ENCODE peak calls at places on chromosomes 5 and 9, in nine cellular contexts. One of them, this sample, is unnamed.

GRCh38 chr9:129263836-129264235 is 85.8 kb upstream of the IER5L start:
- DNase-seq in naive thymus-derived CD8-positive, alpha-beta T cell: no peak
- DNase-seq in mucosa of descending colon: peak
- DNase-seq in activated naive CD4-positive, alpha-beta T cell: no peak
- DNase-seq in lower leg skin: no peak
- DNase-seq in stimulated activated CD8-positive, alpha-beta memory T cell treated with anti-CD3 and anti-CD28 coated beads, Interleukin-4, amount 100 ng/mL, for 24 hours: no peak
- DNase-seq in NCI-H2029 treated with DMSO at 0.1 percent for 48 hours: no peak
- DNase-seq in fibroblast of lung: no peak
- DNase-seq in ELR: no peak
- DNase-seq in this sample: no peak

GRCh38 chr9:83401328-83401895 is 136.8 kb downstream of the FRMD3 start:
- DNase-seq in fibroblast of lung: no peak
- DNase-seq in mucosa of descending colon: no peak
- DNase-seq in naive thymus-derived CD8-positive, alpha-beta T cell: no peak
- DNase-seq in ELR: no peak
- DNase-seq in stimulated activated CD8-positive, alpha-beta memory T cell treated with anti-CD3 and anti-CD28 coated beads, Interleukin-4, amount 100 ng/mL, for 24 hours: no peak
- DNase-seq in NCI-H2029 treated with DMSO at 0.1 percent for 48 hours: no peak
- DNase-seq in activated naive CD4-positive, alpha-beta T cell: no peak
- DNase-seq in lower leg skin: no peak
- DNase-seq in this sample: no peak

GRCh38 chr9:95696701-95697100 is 178.8 kb upstream of the ERCC6L2 start:
- DNase-seq in ELR: no peak
- DNase-seq in lower leg skin: no peak
- DNase-seq in activated naive CD4-positive, alpha-beta T cell: no peak
- DNase-seq in fibroblast of lung: no peak
- DNase-seq in NCI-H2029 treated with DMSO at 0.1 percent for 48 hours: no peak
- DNase-seq in mucosa of descending colon: no peak
- DNase-seq in naive thymus-derived CD8-positive, alpha-beta T cell: no peak
- DNase-seq in stimulated activated CD8-positive, alpha-beta memory T cell treated with anti-CD3 and anti-CD28 coated beads, Interleukin-4, amount 100 ng/mL, for 24 hours: no peak
- DNase-seq in this sample: no peak

GRCh38 chr9:106860731-106861584 is 2.0 kb upstream of the ZNF462 start:
- DNase-seq in NCI-H2029 treated with DMSO at 0.1 percent for 48 hours: peak
- DNase-seq in activated naive CD4-positive, alpha-beta T cell: no peak
- DNase-seq in lower leg skin: peak
- DNase-seq in mucosa of descending colon: peak
- DNase-seq in fibroblast of lung: peak
- DNase-seq in stimulated activated CD8-positive, alpha-beta memory T cell treated with anti-CD3 and anti-CD28 coated beads, Interleukin-4, amount 100 ng/mL, for 24 hours: no peak
- DNase-seq in naive thymus-derived CD8-positive, alpha-beta T cell: no peak
- DNase-seq in ELR: peak
- DNase-seq in this sample: no peak

GRCh38 chr9:29830815-29831214 is 2257.5 kb upstream of the C9orf72 start:
- DNase-seq in stimulated activated CD8-positive, alpha-beta memory T cell treated with anti-CD3 and anti-CD28 coated beads, Interleukin-4, amount 100 ng/mL, for 24 hours: no peak
- DNase-seq in NCI-H2029 treated with DMSO at 0.1 percent for 48 hours: no peak
- DNase-seq in activated naive CD4-positive, alpha-beta T cell: no peak
- DNase-seq in naive thymus-derived CD8-positive, alpha-beta T cell: no peak
- DNase-seq in mucosa of descending colon: no peak
- DNase-seq in fibroblast of lung: no peak
- DNase-seq in lower leg skin: no peak
- DNase-seq in ELR: peak
- DNase-seq in this sample: no peak

GRCh38 chr5:149264432-149265069 is 7.1 kb upstream of the AFAP1L1 start:
- DNase-seq in mucosa of descending colon: no peak
- DNase-seq in ELR: peak
- DNase-seq in lower leg skin: no peak
- DNase-seq in fibroblast of lung: no peak
- DNase-seq in NCI-H2029 treated with DMSO at 0.1 percent for 48 hours: peak
- DNase-seq in naive thymus-derived CD8-positive, alpha-beta T cell: peak
- DNase-seq in stimulated activated CD8-positive, alpha-beta memory T cell treated with anti-CD3 and anti-CD28 coated beads, Interleukin-4, amount 100 ng/mL, for 24 hours: peak
- DNase-seq in activated naive CD4-positive, alpha-beta T cell: peak
- DNase-seq in this sample: peak

GRCh38 chr5:33890633-33891032 is 1.2 kb downstream of the ADAMTS12 start:
- DNase-seq in ELR: peak
- DNase-seq in activated naive CD4-positive, alpha-beta T cell: no peak
- DNase-seq in mucosa of descending colon: no peak
- DNase-seq in naive thymus-derived CD8-positive, alpha-beta T cell: no peak
- DNase-seq in stimulated activated CD8-positive, alpha-beta memory T cell treated with anti-CD3 and anti-CD28 coated beads, Interleukin-4, amount 100 ng/mL, for 24 hours: no peak
- DNase-seq in fibroblast of lung: peak
- DNase-seq in NCI-H2029 treated with DMSO at 0.1 percent for 48 hours: no peak
- DNase-seq in lower leg skin: no peak
- DNase-seq in this sample: no peak

GRCh38 chr9:75235632-75236031 is 147.3 kb downstream of the OSTF1 start:
- DNase-seq in activated naive CD4-positive, alpha-beta T cell: no peak
- DNase-seq in naive thymus-derived CD8-positive, alpha-beta T cell: no peak
- DNase-seq in NCI-H2029 treated with DMSO at 0.1 percent for 48 hours: no peak
- DNase-seq in stimulated activated CD8-positive, alpha-beta memory T cell treated with anti-CD3 and anti-CD28 coated beads, Interleukin-4, amount 100 ng/mL, for 24 hours: no peak
- DNase-seq in ELR: no peak
- DNase-seq in mucosa of descending colon: no peak
- DNase-seq in lower leg skin: no peak
- DNase-seq in fibroblast of lung: no peak
- DNase-seq in this sample: no peak

GRCh38 chr9:130570200-130570599 is 9.2 kb upstream of the FUBP3 start:
- DNase-seq in NCI-H2029 treated with DMSO at 0.1 percent for 48 hours: no peak
- DNase-seq in lower leg skin: no peak
- DNase-seq in stimulated activated CD8-positive, alpha-beta memory T cell treated with anti-CD3 and anti-CD28 coated beads, Interleukin-4, amount 100 ng/mL, for 24 hours: no peak
- DNase-seq in activated naive CD4-positive, alpha-beta T cell: no peak
- DNase-seq in mucosa of descending colon: no peak
- DNase-seq in naive thymus-derived CD8-positive, alpha-beta T cell: no peak
- DNase-seq in fibroblast of lung: peak
- DNase-seq in ELR: peak
- DNase-seq in this sample: no peak

GRCh38 chr9:34378376-34379060 is 1.8 kb upstream of the MYORG start:
- DNase-seq in fibroblast of lung: no peak
- DNase-seq in naive thymus-derived CD8-positive, alpha-beta T cell: no peak
- DNase-seq in ELR: no peak
- DNase-seq in stimulated activated CD8-positive, alpha-beta memory T cell treated with anti-CD3 and anti-CD28 coated beads, Interleukin-4, amount 100 ng/mL, for 24 hours: no peak
- DNase-seq in mucosa of descending colon: no peak
- DNase-seq in lower leg skin: peak
- DNase-seq in NCI-H2029 treated with DMSO at 0.1 percent for 48 hours: no peak
- DNase-seq in activated naive CD4-positive, alpha-beta T cell: no peak
- DNase-seq in this sample: no peak

GRCh38 chr9:122218885-122219855 is 9.6 kb downstream of the LHX6 start:
- DNase-seq in lower leg skin: peak
- DNase-seq in ELR: no peak
- DNase-seq in NCI-H2029 treated with DMSO at 0.1 percent for 48 hours: no peak
- DNase-seq in activated naive CD4-positive, alpha-beta T cell: no peak
- DNase-seq in mucosa of descending colon: no peak
- DNase-seq in stimulated activated CD8-positive, alpha-beta memory T cell treated with anti-CD3 and anti-CD28 coated beads, Interleukin-4, amount 100 ng/mL, for 24 hours: no peak
- DNase-seq in naive thymus-derived CD8-positive, alpha-beta T cell: no peak
- DNase-seq in fibroblast of lung: peak
- DNase-seq in this sample: no peak

GRCh38 chr5:144028058-144028457 is 142.4 kb downstream of the YIPF5 start:
- DNase-seq in ELR: peak
- DNase-seq in activated naive CD4-positive, alpha-beta T cell: no peak
- DNase-seq in fibroblast of lung: peak
- DNase-seq in lower leg skin: no peak
- DNase-seq in stimulated activated CD8-positive, alpha-beta memory T cell treated with anti-CD3 and anti-CD28 coated beads, Interleukin-4, amount 100 ng/mL, for 24 hours: no peak
- DNase-seq in mucosa of descending colon: no peak
- DNase-seq in naive thymus-derived CD8-positive, alpha-beta T cell: no peak
- DNase-seq in NCI-H2029 treated with DMSO at 0.1 percent for 48 hours: peak
- DNase-seq in this sample: no peak

GRCh38 chr9:21766096-21766495 is 36.3 kb upstream of the MTAP start:
- DNase-seq in activated naive CD4-positive, alpha-beta T cell: no peak
- DNase-seq in fibroblast of lung: no peak
- DNase-seq in stimulated activated CD8-positive, alpha-beta memory T cell treated with anti-CD3 and anti-CD28 coated beads, Interleukin-4, amount 100 ng/mL, for 24 hours: no peak
- DNase-seq in lower leg skin: no peak
- DNase-seq in ELR: no peak
- DNase-seq in mucosa of descending colon: no peak
- DNase-seq in NCI-H2029 treated with DMSO at 0.1 percent for 48 hours: no peak
- DNase-seq in naive thymus-derived CD8-positive, alpha-beta T cell: no peak
- DNase-seq in this sample: no peak

GRCh38 chr5:160938532-160938931 is 86.5 kb upstream of the ATP10B start:
- DNase-seq in activated naive CD4-positive, alpha-beta T cell: no peak
- DNase-seq in stimulated activated CD8-positive, alpha-beta memory T cell treated with anti-CD3 and anti-CD28 coated beads, Interleukin-4, amount 100 ng/mL, for 24 hours: no peak
- DNase-seq in lower leg skin: no peak
- DNase-seq in NCI-H2029 treated with DMSO at 0.1 percent for 48 hours: peak
- DNase-seq in naive thymus-derived CD8-positive, alpha-beta T cell: no peak
- DNase-seq in mucosa of descending colon: no peak
- DNase-seq in fibroblast of lung: no peak
- DNase-seq in ELR: no peak
- DNase-seq in this sample: no peak

GRCh38 chr9:73223594-73223993 is 71.9 kb downstream of the ANXA1 start:
- DNase-seq in NCI-H2029 treated with DMSO at 0.1 percent for 48 hours: no peak
- DNase-seq in naive thymus-derived CD8-positive, alpha-beta T cell: no peak
- DNase-seq in fibroblast of lung: no peak
- DNase-seq in ELR: no peak
- DNase-seq in mucosa of descending colon: no peak
- DNase-seq in stimulated activated CD8-positive, alpha-beta memory T cell treated with anti-CD3 and anti-CD28 coated beads, Interleukin-4, amount 100 ng/mL, for 24 hours: no peak
- DNase-seq in activated naive CD4-positive, alpha-beta T cell: no peak
- DNase-seq in lower leg skin: no peak
- DNase-seq in this sample: no peak

GRCh38 chr9:117305454-117305853 is 109.4 kb downstream of the ASTN2 start:
- DNase-seq in NCI-H2029 treated with DMSO at 0.1 percent for 48 hours: no peak
- DNase-seq in fibroblast of lung: no peak
- DNase-seq in stimulated activated CD8-positive, alpha-beta memory T cell treated with anti-CD3 and anti-CD28 coated beads, Interleukin-4, amount 100 ng/mL, for 24 hours: no peak
- DNase-seq in mucosa of descending colon: no peak
- DNase-seq in lower leg skin: no peak
- DNase-seq in naive thymus-derived CD8-positive, alpha-beta T cell: no peak
- DNase-seq in ELR: no peak
- DNase-seq in activated naive CD4-positive, alpha-beta T cell: no peak
- DNase-seq in this sample: no peak

GRCh38 chr5:151770383-151771258 is 1.1 kb upstream of the G3BP1 start:
- DNase-seq in activated naive CD4-positive, alpha-beta T cell: peak
- DNase-seq in lower leg skin: peak
- DNase-seq in NCI-H2029 treated with DMSO at 0.1 percent for 48 hours: peak
- DNase-seq in naive thymus-derived CD8-positive, alpha-beta T cell: no peak
- DNase-seq in mucosa of descending colon: peak
- DNase-seq in ELR: peak
- DNase-seq in fibroblast of lung: peak
- DNase-seq in stimulated activated CD8-positive, alpha-beta memory T cell treated with anti-CD3 and anti-CD28 coated beads, Interleukin-4, amount 100 ng/mL, for 24 hours: no peak
- DNase-seq in this sample: no peak

GRCh38 chr5:122063836-122064235 is 14.2 kb downstream of the LOX start:
- DNase-seq in NCI-H2029 treated with DMSO at 0.1 percent for 48 hours: no peak
- DNase-seq in activated naive CD4-positive, alpha-beta T cell: no peak
- DNase-seq in naive thymus-derived CD8-positive, alpha-beta T cell: no peak
- DNase-seq in stimulated activated CD8-positive, alpha-beta memory T cell treated with anti-CD3 and anti-CD28 coated beads, Interleukin-4, amount 100 ng/mL, for 24 hours: no peak
- DNase-seq in ELR: peak
- DNase-seq in mucosa of descending colon: no peak
- DNase-seq in lower leg skin: no peak
- DNase-seq in fibroblast of lung: peak
- DNase-seq in this sample: no peak

GRCh38 chr9:75454891-75455290 is 366.6 kb downstream of the OSTF1 start:
- DNase-seq in ELR: no peak
- DNase-seq in activated naive CD4-positive, alpha-beta T cell: no peak
- DNase-seq in stimulated activated CD8-positive, alpha-beta memory T cell treated with anti-CD3 and anti-CD28 coated beads, Interleukin-4, amount 100 ng/mL, for 24 hours: no peak
- DNase-seq in naive thymus-derived CD8-positive, alpha-beta T cell: no peak
- DNase-seq in fibroblast of lung: no peak
- DNase-seq in mucosa of descending colon: no peak
- DNase-seq in lower leg skin: no peak
- DNase-seq in NCI-H2029 treated with DMSO at 0.1 percent for 48 hours: no peak
- DNase-seq in this sample: no peak

GRCh38 chr5:62064993-62065392 is 241.0 kb upstream of the KIF2A start:
- DNase-seq in mucosa of descending colon: no peak
- DNase-seq in naive thymus-derived CD8-positive, alpha-beta T cell: no peak
- DNase-seq in lower leg skin: no peak
- DNase-seq in fibroblast of lung: no peak
- DNase-seq in stimulated activated CD8-positive, alpha-beta memory T cell treated with anti-CD3 and anti-CD28 coated beads, Interleukin-4, amount 100 ng/mL, for 24 hours: no peak
- DNase-seq in activated naive CD4-positive, alpha-beta T cell: no peak
- DNase-seq in ELR: no peak
- DNase-seq in NCI-H2029 treated with DMSO at 0.1 percent for 48 hours: no peak
- DNase-seq in this sample: no peak

GRCh38 chr5:34673463-34674125 is 17.5 kb downstream of the RAI14 start:
- DNase-seq in stimulated activated CD8-positive, alpha-beta memory T cell treated with anti-CD3 and anti-CD28 coated beads, Interleukin-4, amount 100 ng/mL, for 24 hours: no peak
- DNase-seq in fibroblast of lung: no peak
- DNase-seq in NCI-H2029 treated with DMSO at 0.1 percent for 48 hours: no peak
- DNase-seq in mucosa of descending colon: no peak
- DNase-seq in ELR: no peak
- DNase-seq in activated naive CD4-positive, alpha-beta T cell: no peak
- DNase-seq in naive thymus-derived CD8-positive, alpha-beta T cell: no peak
- DNase-seq in lower leg skin: no peak
- DNase-seq in this sample: no peak

GRCh38 chr9:98168952-98169488 is 23.4 kb downstream of the CORO2A start:
- DNase-seq in fibroblast of lung: peak
- DNase-seq in lower leg skin: no peak
- DNase-seq in naive thymus-derived CD8-positive, alpha-beta T cell: no peak
- DNase-seq in mucosa of descending colon: peak
- DNase-seq in ELR: peak
- DNase-seq in stimulated activated CD8-positive, alpha-beta memory T cell treated with anti-CD3 and anti-CD28 coated beads, Interleukin-4, amount 100 ng/mL, for 24 hours: peak
- DNase-seq in activated naive CD4-positive, alpha-beta T cell: no peak
- DNase-seq in NCI-H2029 treated with DMSO at 0.1 percent for 48 hours: no peak
- DNase-seq in this sample: no peak

GRCh38 chr9:27382989-27383388 is 86.0 kb upstream of the EQTN start:
- DNase-seq in NCI-H2029 treated with DMSO at 0.1 percent for 48 hours: no peak
- DNase-seq in mucosa of descending colon: no peak
- DNase-seq in lower leg skin: no peak
- DNase-seq in stimulated activated CD8-positive, alpha-beta memory T cell treated with anti-CD3 and anti-CD28 coated beads, Interleukin-4, amount 100 ng/mL, for 24 hours: no peak
- DNase-seq in ELR: no peak
- DNase-seq in fibroblast of lung: no peak
- DNase-seq in activated naive CD4-positive, alpha-beta T cell: no peak
- DNase-seq in naive thymus-derived CD8-positive, alpha-beta T cell: no peak
- DNase-seq in this sample: no peak

GRCh38 chr5:1852324-1852947 is 30.3 kb downstream of the IRX4 start:
- DNase-seq in ELR: no peak
- DNase-seq in naive thymus-derived CD8-positive, alpha-beta T cell: no peak
- DNase-seq in NCI-H2029 treated with DMSO at 0.1 percent for 48 hours: no peak
- DNase-seq in stimulated activated CD8-positive, alpha-beta memory T cell treated with anti-CD3 and anti-CD28 coated beads, Interleukin-4, amount 100 ng/mL, for 24 hours: no peak
- DNase-seq in fibroblast of lung: no peak
- DNase-seq in activated naive CD4-positive, alpha-beta T cell: no peak
- DNase-seq in lower leg skin: no peak
- DNase-seq in mucosa of descending colon: peak
- DNase-seq in this sample: no peak

GRCh38 chr5:10652606-10653005 is 88.7 kb downstream of the ANKRD33B start:
- DNase-seq in fibroblast of lung: no peak
- DNase-seq in NCI-H2029 treated with DMSO at 0.1 percent for 48 hours: no peak
- DNase-seq in lower leg skin: no peak
- DNase-seq in stimulated activated CD8-positive, alpha-beta memory T cell treated with anti-CD3 and anti-CD28 coated beads, Interleukin-4, amount 100 ng/mL, for 24 hours: no peak
- DNase-seq in naive thymus-derived CD8-positive, alpha-beta T cell: no peak
- DNase-seq in mucosa of descending colon: no peak
- DNase-seq in ELR: no peak
- DNase-seq in activated naive CD4-positive, alpha-beta T cell: no peak
- DNase-seq in this sample: no peak

GRCh38 chr5:148297695-148298094 is 14.5 kb upstream of the SPINK7 start:
- DNase-seq in lower leg skin: no peak
- DNase-seq in stimulated activated CD8-positive, alpha-beta memory T cell treated with anti-CD3 and anti-CD28 coated beads, Interleukin-4, amount 100 ng/mL, for 24 hours: no peak
- DNase-seq in mucosa of descending colon: no peak
- DNase-seq in naive thymus-derived CD8-positive, alpha-beta T cell: no peak
- DNase-seq in activated naive CD4-positive, alpha-beta T cell: no peak
- DNase-seq in ELR: peak
- DNase-seq in fibroblast of lung: no peak
- DNase-seq in NCI-H2029 treated with DMSO at 0.1 percent for 48 hours: no peak
- DNase-seq in this sample: no peak

GRCh38 chr9:69035438-69036316 is at the start of gene FXN:
- DNase-seq in ELR: peak
- DNase-seq in lower leg skin: peak
- DNase-seq in stimulated activated CD8-positive, alpha-beta memory T cell treated with anti-CD3 and anti-CD28 coated beads, Interleukin-4, amount 100 ng/mL, for 24 hours: peak
- DNase-seq in activated naive CD4-positive, alpha-beta T cell: peak
- DNase-seq in mucosa of descending colon: peak
- DNase-seq in NCI-H2029 treated with DMSO at 0.1 percent for 48 hours: peak
- DNase-seq in naive thymus-derived CD8-positive, alpha-beta T cell: peak
- DNase-seq in fibroblast of lung: peak
- DNase-seq in this sample: no peak

GRCh38 chr9:96858018-96858573 is 3.8 kb upstream of the ZNF782 start:
- DNase-seq in fibroblast of lung: no peak
- DNase-seq in stimulated activated CD8-positive, alpha-beta memory T cell treated with anti-CD3 and anti-CD28 coated beads, Interleukin-4, amount 100 ng/mL, for 24 hours: no peak
- DNase-seq in lower leg skin: no peak
- DNase-seq in activated naive CD4-positive, alpha-beta T cell: no peak
- DNase-seq in NCI-H2029 treated with DMSO at 0.1 percent for 48 hours: peak
- DNase-seq in ELR: peak
- DNase-seq in mucosa of descending colon: no peak
- DNase-seq in naive thymus-derived CD8-positive, alpha-beta T cell: no peak
- DNase-seq in this sample: no peak

GRCh38 chr9:97517331-97518089 is 16.0 kb downstream of the TMOD1 start:
- DNase-seq in fibroblast of lung: no peak
- DNase-seq in NCI-H2029 treated with DMSO at 0.1 percent for 48 hours: no peak
- DNase-seq in stimulated activated CD8-positive, alpha-beta memory T cell treated with anti-CD3 and anti-CD28 coated beads, Interleukin-4, amount 100 ng/mL, for 24 hours: no peak
- DNase-seq in mucosa of descending colon: no peak
- DNase-seq in activated naive CD4-positive, alpha-beta T cell: no peak
- DNase-seq in ELR: no peak
- DNase-seq in lower leg skin: peak
- DNase-seq in naive thymus-derived CD8-positive, alpha-beta T cell: no peak
- DNase-seq in this sample: no peak

GRCh38 chr9:121269888-121270254 is 1.9 kb downstream of the GSN start:
- DNase-seq in fibroblast of lung: no peak
- DNase-seq in stimulated activated CD8-positive, alpha-beta memory T cell treated with anti-CD3 and anti-CD28 coated beads, Interleukin-4, amount 100 ng/mL, for 24 hours: no peak
- DNase-seq in naive thymus-derived CD8-positive, alpha-beta T cell: no peak
- DNase-seq in mucosa of descending colon: no peak
- DNase-seq in lower leg skin: no peak
- DNase-seq in activated naive CD4-positive, alpha-beta T cell: no peak
- DNase-seq in NCI-H2029 treated with DMSO at 0.1 percent for 48 hours: no peak
- DNase-seq in ELR: peak
- DNase-seq in this sample: no peak

GRCh38 chr5:71899865-71900342 is 180.8 kb downstream of the CARTPT start:
- DNase-seq in naive thymus-derived CD8-positive, alpha-beta T cell: no peak
- DNase-seq in activated naive CD4-positive, alpha-beta T cell: no peak
- DNase-seq in lower leg skin: no peak
- DNase-seq in ELR: peak
- DNase-seq in mucosa of descending colon: no peak
- DNase-seq in NCI-H2029 treated with DMSO at 0.1 percent for 48 hours: peak
- DNase-seq in fibroblast of lung: no peak
- DNase-seq in stimulated activated CD8-positive, alpha-beta memory T cell treated with anti-CD3 and anti-CD28 coated beads, Interleukin-4, amount 100 ng/mL, for 24 hours: no peak
- DNase-seq in this sample: no peak